ENCODE peak calls at places on chromosomes 2 and 18, in eight cellular contexts. One of them, this sample, is unnamed.

GRCh38 chr2:135742307-135742838 is 718 bp downstream of the UBXN4 start:
- DNase-seq in naive B cell: peak
- DNase-seq in cardiac fibroblast: peak
- DNase-seq in heart left ventricle: peak
- DNase-seq in cardiac muscle cell: peak
- DNase-seq in GM23338: peak
- DNase-seq in NCI-H2029: peak
- DNase-seq in activated CD8-positive, alpha-beta memory T cell treated with anti-CD3 and anti-CD28 coated beads for 48 hours: no peak
- DNase-seq in this sample: peak

GRCh38 chr2:36489296-36489695 is 108.7 kb downstream of the FEZ2 start:
- DNase-seq in naive B cell: no peak
- DNase-seq in cardiac fibroblast: peak
- DNase-seq in heart left ventricle: no peak
- DNase-seq in cardiac muscle cell: no peak
- DNase-seq in GM23338: no peak
- DNase-seq in NCI-H2029: no peak
- DNase-seq in activated CD8-positive, alpha-beta memory T cell treated with anti-CD3 and anti-CD28 coated beads for 48 hours: no peak
- DNase-seq in this sample: no peak

GRCh38 chr18:48834421-48835011 is 116.2 kb downstream of the SMAD7 start:
- DNase-seq in naive B cell: peak
- DNase-seq in cardiac fibroblast: peak
- DNase-seq in heart left ventricle: peak
- DNase-seq in cardiac muscle cell: no peak
- DNase-seq in GM23338: no peak
- DNase-seq in NCI-H2029: no peak
- DNase-seq in activated CD8-positive, alpha-beta memory T cell treated with anti-CD3 and anti-CD28 coated beads for 48 hours: no peak
- DNase-seq in this sample: no peak

GRCh38 chr18:72871091-72871490 is 3.3 kb upstream of the NETO1 start:
- DNase-seq in naive B cell: no peak
- DNase-seq in cardiac fibroblast: peak
- DNase-seq in heart left ventricle: no peak
- DNase-seq in cardiac muscle cell: no peak
- DNase-seq in GM23338: no peak
- DNase-seq in NCI-H2029: no peak
- DNase-seq in activated CD8-positive, alpha-beta memory T cell treated with anti-CD3 and anti-CD28 coated beads for 48 hours: no peak
- DNase-seq in this sample: no peak

GRCh38 chr18:6624271-6624670 is 105.2 kb upstream of the ARHGAP28 start:
- DNase-seq in naive B cell: no peak
- DNase-seq in cardiac fibroblast: peak
- DNase-seq in heart left ventricle: no peak
- DNase-seq in cardiac muscle cell: no peak
- DNase-seq in GM23338: no peak
- DNase-seq in NCI-H2029: no peak
- DNase-seq in activated CD8-positive, alpha-beta memory T cell treated with anti-CD3 and anti-CD28 coated beads for 48 hours: no peak
- DNase-seq in this sample: no peak

GRCh38 chr2:159030674-159031380 is 62.4 kb downstream of the TANC1 start:
- DNase-seq in naive B cell: no peak
- DNase-seq in cardiac fibroblast: peak
- DNase-seq in heart left ventricle: peak
- DNase-seq in cardiac muscle cell: peak
- DNase-seq in GM23338: peak
- DNase-seq in NCI-H2029: no peak
- DNase-seq in activated CD8-positive, alpha-beta memory T cell treated with anti-CD3 and anti-CD28 coated beads for 48 hours: no peak
- DNase-seq in this sample: peak

GRCh38 chr2:586518-587370 is 90.5 kb downstream of the TMEM18 start:
- DNase-seq in naive B cell: no peak
- DNase-seq in cardiac fibroblast: no peak
- DNase-seq in heart left ventricle: no peak
- DNase-seq in cardiac muscle cell: peak
- DNase-seq in GM23338: no peak
- DNase-seq in NCI-H2029: peak
- DNase-seq in activated CD8-positive, alpha-beta memory T cell treated with anti-CD3 and anti-CD28 coated beads for 48 hours: no peak
- DNase-seq in this sample: no peak

GRCh38 chr18:76689646-76690264 is 132.6 kb upstream of the ZNF236 start:
- DNase-seq in naive B cell: no peak
- DNase-seq in cardiac fibroblast: no peak
- DNase-seq in heart left ventricle: no peak
- DNase-seq in cardiac muscle cell: no peak
- DNase-seq in GM23338: peak
- DNase-seq in NCI-H2029: no peak
- DNase-seq in activated CD8-positive, alpha-beta memory T cell treated with anti-CD3 and anti-CD28 coated beads for 48 hours: no peak
- DNase-seq in this sample: no peak

GRCh38 chr2:63613391-63613901 is 24.7 kb downstream of the MDH1 start:
- DNase-seq in naive B cell: no peak
- DNase-seq in cardiac fibroblast: peak
- DNase-seq in heart left ventricle: no peak
- DNase-seq in cardiac muscle cell: no peak
- DNase-seq in GM23338: peak
- DNase-seq in NCI-H2029: no peak
- DNase-seq in activated CD8-positive, alpha-beta memory T cell treated with anti-CD3 and anti-CD28 coated beads for 48 hours: no peak
- DNase-seq in this sample: no peak

GRCh38 chr18:55096261-55097026 is 137.2 kb upstream of the CCDC68 start:
- DNase-seq in naive B cell: no peak
- DNase-seq in cardiac fibroblast: peak
- DNase-seq in heart left ventricle: peak
- DNase-seq in cardiac muscle cell: peak
- DNase-seq in GM23338: peak
- DNase-seq in NCI-H2029: no peak
- DNase-seq in activated CD8-positive, alpha-beta memory T cell treated with anti-CD3 and anti-CD28 coated beads for 48 hours: no peak
- DNase-seq in this sample: peak

This sample was measured in HEK293T.